ENCODE peak calls at places on chromosomes 16 and 17, in seven cellular contexts. C, U, Q, X, B, D and F are unnamed samples.

GRCh38 chr17:16975266-16975651 is 3.3 kb upstream of the TNFRSF13B start:
- DNase-seq in B (peak), U (no peak), D (no peak), Q (no peak), X (no peak), C (no peak), F (no peak)

GRCh38 chr16:9845661-9846361 is 336.4 kb downstream of the GRIN2A start:
- DNase-seq in X (no peak), Q (no peak), U (no peak), D (no peak), B (no peak), C (no peak), F (no peak)

GRCh38 chr16:56405977-56406376 is 19.4 kb downstream of the AMFR start:
- DNase-seq in C (no peak), X (no peak), D (no peak), Q (no peak), B (no peak), U (no peak), F (no peak)

GRCh38 chr17:45372325-45372869 is 55.6 kb upstream of the MAP3K14 start:
- DNase-seq in D (peak), X (no peak), U (peak), Q (peak), B (peak), C (no peak), F (peak)

GRCh38 chr16:50547944-50548658 is at the start of gene NKD1:
- DNase-seq in D (peak), B (peak), X (peak), C (peak), Q (peak), U (peak), F (peak)

GRCh38 chr16:89863741-89864391 is 9.5 kb upstream of the TCF25 start:
- DNase-seq in D (no peak), U (no peak), X (no peak), C (no peak), B (no peak), Q (no peak), F (peak)

GRCh38 chr17:64084086-64084939 is 45.6 kb downstream of the ERN1 start:
- DNase-seq in U (no peak), C (no peak), Q (no peak), X (peak), B (no peak), D (no peak), F (no peak)

GRCh38 chr17:80036715-80037477 is 454 bp downstream of the CCDC40 start:
- DNase-seq in D (no peak), X (no peak), U (peak), Q (no peak), C (no peak), B (peak), F (no peak)

GRCh38 chr16:13873835-13874438 is 46.0 kb upstream of the ERCC4 start:
- DNase-seq in D (no peak), C (no peak), B (no peak), U (peak), X (no peak), Q (no peak), F (no peak)

GRCh38 chr16:9092282-9092962 is 978 bp downstream of the HAPSTR1 start:
- DNase-seq in X (peak), U (no peak), D (peak), B (peak), Q (no peak), C (peak), F (peak)

DNA sequence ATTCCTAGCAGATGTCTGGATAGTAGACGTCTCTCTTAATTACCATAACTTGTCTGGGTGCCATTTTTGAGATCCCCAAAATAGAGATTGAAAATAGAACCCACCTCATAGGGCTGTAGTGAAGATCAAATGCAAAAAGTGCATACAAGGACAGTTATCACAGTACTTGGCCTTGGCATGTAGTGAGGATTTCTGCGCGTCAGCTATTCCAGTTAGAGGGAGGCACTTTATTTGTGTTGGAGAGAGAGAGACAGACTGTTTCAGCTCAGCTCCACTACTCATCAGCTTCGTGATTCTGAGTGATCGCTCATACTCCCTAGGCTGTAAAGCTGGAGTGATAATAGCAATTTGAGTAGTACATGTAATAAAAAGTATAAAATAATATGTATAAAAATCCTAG is 59.6 kb upstream of the CDH13 start:
- DNase-seq in C (no peak), X (no peak), U (no peak), B (no peak), D (no peak), Q (no peak), F (no peak)
- TF ChIP-seq POLR2A in C (no peak), X (no peak), U (no peak), B (no peak), D (no peak), Q (no peak), F (no peak)

GRCh38 chr16:22161999-22162657 is at the start of gene SDR42E2:
- DNase-seq in B (no peak), C (no peak), D (no peak), X (peak), Q (no peak), U (peak), F (no peak)
- H3K4me3 ChIP-seq in B (no peak), C (no peak), D (no peak), X (peak), Q (peak), U (peak), F (no peak)

GRCh38 chr16:12406840-12407690 is 396.6 kb downstream of the CPPED1 start:
- DNase-seq in X (no peak), D (no peak), C (no peak), Q (no peak), B (no peak), U (peak), F (no peak)
- TF ChIP-seq POLR2A in X (no peak), D (no peak), C (no peak), Q (no peak), B (no peak), U (no peak), F (no peak)

DNA sequence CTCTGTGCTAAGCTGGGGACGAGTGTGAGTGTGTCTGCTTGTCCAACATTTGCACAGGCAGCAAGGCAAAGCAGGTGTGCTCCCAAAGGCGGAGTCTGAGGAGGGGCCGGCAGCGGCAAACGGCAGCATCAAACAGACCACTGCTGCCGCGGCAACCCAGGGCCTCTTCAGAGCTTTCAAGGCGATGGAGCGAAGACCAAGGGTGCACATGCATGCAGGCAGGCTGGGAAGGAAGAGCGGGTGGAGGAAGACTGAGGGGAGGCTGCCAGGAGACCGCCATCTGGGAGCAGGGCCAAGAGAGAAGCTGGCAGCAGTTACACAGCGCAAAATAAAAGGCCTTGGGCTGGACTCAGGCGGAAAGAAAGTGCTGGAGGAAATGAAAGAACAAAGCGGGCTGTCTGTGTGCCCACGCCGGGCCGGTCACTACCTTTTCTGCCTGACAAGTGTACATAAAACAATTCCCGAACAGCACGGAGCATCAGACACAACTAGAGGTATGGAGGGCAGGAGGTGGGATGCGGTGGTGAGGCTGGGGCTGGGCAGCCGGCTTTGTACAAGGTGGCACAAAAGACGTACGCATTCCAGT is 8.5 kb downstream of the TIMM22 start:
- DNase-seq in X (peak), Q (peak), D (no peak), C (peak), B (no peak), U (no peak), F (peak)
- H3K4me3 ChIP-seq in X (peak), Q (peak), D (no peak), C (no peak), B (no peak), U (no peak), F (no peak)

DNA sequence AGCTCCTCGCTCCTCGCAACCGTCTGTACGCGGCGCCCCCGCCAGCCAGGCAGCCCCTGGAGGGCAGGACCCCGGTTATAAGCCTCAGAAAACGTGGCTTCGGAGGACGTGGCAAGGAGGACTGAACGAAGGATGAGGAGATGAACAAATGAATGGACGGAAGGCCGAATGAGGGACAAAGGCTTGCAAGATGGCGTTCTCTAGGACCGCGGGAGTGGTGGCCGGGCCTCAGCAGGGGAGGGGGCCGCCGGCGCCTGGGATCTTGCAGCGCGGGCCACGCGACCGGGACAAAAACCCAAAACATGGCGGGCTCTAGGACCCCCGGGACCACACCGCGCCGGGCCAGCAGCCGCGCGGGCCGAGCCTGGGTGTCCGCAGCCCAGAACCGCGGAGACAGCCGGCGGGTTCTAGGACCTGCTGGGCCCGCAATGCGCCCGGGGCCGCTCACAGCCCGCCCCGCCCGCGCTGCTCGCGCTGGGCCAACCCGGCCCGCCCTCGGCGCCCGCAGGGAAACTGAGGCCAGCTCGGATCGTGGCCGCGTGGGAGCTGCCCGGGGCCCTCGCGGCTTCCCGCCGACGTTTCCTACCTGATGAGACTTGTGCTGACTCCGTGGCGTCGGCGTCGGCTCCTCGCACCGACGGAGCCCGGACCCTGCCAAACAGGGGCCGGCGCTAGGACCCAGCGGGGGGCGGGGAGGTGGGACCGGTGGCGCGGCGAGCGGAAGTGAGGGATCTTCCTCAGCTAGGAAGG is 792 bp downstream of the ZNF668 start:
- DNase-seq in Q (peak), B (peak), D (peak), U (peak), C (peak), X (peak), F (peak)
- TF ChIP-seq POLR2A in Q (no peak), B (no peak), D (no peak), U (no peak), C (peak), X (no peak), F (no peak)

GRCh38 chr17:30970757-30971567 is at the start of gene RNF135:
- DNase-seq in Q (peak), B (peak), C (peak), U (peak), D (peak), X (peak), F (peak)
- H3K4me3 ChIP-seq in Q (peak), B (peak), C (peak), U (peak), D (peak), X (peak), F (peak)

GRCh38 chr17:51259574-51260236 is at the start of gene MBTD1:
- DNase-seq in C (peak), U (peak), X (peak), Q (peak), B (peak), D (peak), F (peak)
- TF ChIP-seq POLR2A in C (peak), U (peak), X (no peak), Q (peak), B (no peak), D (no peak), F (no peak)

DNA sequence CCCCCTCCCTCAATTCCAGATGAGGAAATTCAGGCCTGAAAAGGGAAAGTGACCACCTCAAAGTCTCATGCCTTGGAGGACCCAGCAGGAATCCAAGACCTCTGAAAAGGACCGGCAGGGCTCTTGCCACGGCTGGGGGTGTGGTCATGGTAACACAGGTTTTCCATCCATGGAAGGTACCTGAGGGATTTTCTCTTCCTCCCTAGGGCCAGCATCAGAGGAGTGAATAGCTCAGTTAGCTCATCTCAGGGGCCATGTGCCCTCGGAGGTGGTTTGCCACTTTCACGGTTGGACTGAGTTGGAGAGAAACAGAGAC is 1.3 kb downstream of the CIITA start:
- DNase-seq in D (no peak), X (no peak), Q (peak), B (no peak), U (no peak), C (no peak), F (no peak)
- H3K4me3 ChIP-seq in D (peak), X (peak), Q (peak), B (peak), U (no peak), C (peak), F (no peak)